ENCODE peak calls at places on chromosome 10, in six cellular contexts. J is activated T-helper 9 cell treated with anti-CD3 and anti-CD28 coated beads, Interleukin-2, amount 50 U/mL, for 16 hours; I is activated CD8-positive, alpha-beta memory T cell treated with anti-CD3 and anti-CD28 coated beads for 24 hours; H is HS-5; B is activated T-cell treated with anti-CD3 and anti-CD28 coated beads, Interleukin-2, amount 50 U/mL, for 48 hours; K is T-helper 9 cell. C is an unnamed sample.
A peak's percentile ranks its signal among the peaks of the same experiment; 100 is the strongest.

GRCh38 chr10:78892383-78893191 is 176.2 kb upstream of the ZMIZ1 start:
- DNase-seq in J (no peak), I (peak; percentile 53), H (no peak), B (no peak), K (no peak), C (no peak)

GRCh38 chr10:1454428-1454827 is 282.9 kb downstream of the ADARB2 start:
- DNase-seq in J (no peak), I (no peak), H (no peak), B (no peak), K (no peak), C (no peak)

GRCh38 chr10:55813451-55814170 is 547.4 kb downstream of the ZWINT start:
- DNase-seq in J (no peak), I (no peak), H (no peak), B (no peak), K (no peak), C (no peak)

GRCh38 chr10:72334832-72335393 is 19.8 kb downstream of the DNAJB12 start:
- DNase-seq in J (peak; percentile 61), I (peak; percentile 88), H (no peak), B (peak; percentile 92), K (peak; percentile 81), C (no peak)

GRCh38 chr10:17655567-17656146 is 11.7 kb downstream of the STAM start:
- DNase-seq in J (no peak), I (no peak), H (no peak), B (no peak), K (no peak), C (no peak)

GRCh38 chr10:514137-514671 is 175.3 kb downstream of the DIP2C start:
- DNase-seq in J (no peak), I (no peak), H (no peak), B (no peak), K (no peak), C (no peak)

GRCh38 chr10:110209399-110209925 is 2.1 kb downstream of the MXI1 start:
- DNase-seq in J (peak; percentile 53), I (peak; percentile 80), H (peak; percentile 47), B (peak; percentile 84), K (peak; percentile 64), C (peak; percentile 59)

GRCh38 chr10:16602104-16602735 is 80.5 kb upstream of the C1QL3 start:
- DNase-seq in J (no peak), I (no peak), H (no peak), B (no peak), K (no peak), C (no peak)

GRCh38 chr10:122207596-122207995 is 63.5 kb upstream of the BTBD16 start:
- DNase-seq in J (no peak), I (no peak), H (no peak), B (no peak), K (no peak), C (no peak)